ENCODE peak calls at places on chromosomes 2 and 18, in four cellular contexts. One of them, this sample, is unnamed.

GRCh38 chr18:48337053-48337452 is 72.1 kb downstream of the ZBTB7C start:
- DNase-seq in omental fat pad: no peak
- DNase-seq in neural crest cell: no peak
- DNase-seq in stomach: no peak
- DNase-seq in this sample: no peak

GRCh38 chr2:19365126-19365525 is 6.7 kb upstream of the OSR1 start:
- DNase-seq in stomach: no peak
- DNase-seq in omental fat pad: no peak
- DNase-seq in neural crest cell: no peak
- DNase-seq in this sample: no peak

GRCh38 chr2:24231461-24231881 is 56.6 kb downstream of the FAM228A start:
- DNase-seq in neural crest cell: peak
- DNase-seq in omental fat pad: no peak
- DNase-seq in stomach: no peak
- DNase-seq in this sample: no peak

GRCh38 chr2:175832886-175833285 is 169.2 kb downstream of the LNPK start:
- DNase-seq in neural crest cell: no peak
- DNase-seq in stomach: no peak
- DNase-seq in omental fat pad: no peak
- DNase-seq in this sample: no peak

GRCh38 chr2:98801930-98802329 is 71.0 kb upstream of the MGAT4A start:
- DNase-seq in neural crest cell: no peak
- DNase-seq in stomach: no peak
- DNase-seq in omental fat pad: no peak
- DNase-seq in this sample: no peak

GRCh38 chr2:74867841-74868658 is 34.1 kb downstream of the HK2 start:
- DNase-seq in stomach: peak
- DNase-seq in omental fat pad: no peak
- DNase-seq in neural crest cell: no peak
- DNase-seq in this sample: no peak

GRCh38 chr2:173414823-173415322 is 60.2 kb downstream of the CDCA7 start:
- DNase-seq in stomach: no peak
- DNase-seq in omental fat pad: no peak
- DNase-seq in neural crest cell: no peak
- DNase-seq in this sample: no peak

GRCh38 chr2:77566582-77566981 is 44.4 kb upstream of the LRRTM4 start:
- DNase-seq in neural crest cell: no peak
- DNase-seq in omental fat pad: no peak
- DNase-seq in stomach: no peak
- DNase-seq in this sample: no peak

GRCh38 chr18:3230401-3231334 is 10.9 kb upstream of the MYOM1 start:
- DNase-seq in stomach: no peak
- DNase-seq in neural crest cell: no peak
- DNase-seq in omental fat pad: no peak
- DNase-seq in this sample: no peak

DNA sequence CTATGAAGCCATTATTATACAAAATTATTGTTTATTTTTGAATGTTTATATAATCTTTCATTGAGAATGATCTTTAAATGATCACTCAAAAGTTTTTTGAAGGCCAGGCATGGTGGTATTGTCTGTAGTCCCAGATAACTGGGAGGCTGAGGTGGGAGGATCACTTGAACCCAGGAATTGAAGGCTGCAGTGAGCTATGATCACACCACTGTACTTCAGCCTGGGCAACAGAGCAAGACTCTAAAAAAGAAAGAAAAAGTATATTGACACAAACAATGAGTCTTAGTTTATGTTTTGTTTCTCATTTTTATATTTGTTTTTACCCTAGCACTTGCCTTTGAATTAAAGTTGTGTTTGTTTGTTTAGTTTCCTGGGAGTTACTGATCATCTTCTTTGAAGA is 2.3 kb downstream of the TWSG1 start:
- DNase-seq in omental fat pad: no peak
- DNase-seq in neural crest cell: no peak
- DNase-seq in stomach: no peak
- DNase-seq in this sample: no peak
- TF ChIP-seq CTCF in omental fat pad: no peak
- TF ChIP-seq CTCF in neural crest cell: no peak
- TF ChIP-seq CTCF in stomach: no peak
- TF ChIP-seq CTCF in this sample: no peak

GRCh38 chr2:17282245-17282644 is 236.0 kb downstream of the RAD51AP2 start:
- DNase-seq in omental fat pad: no peak
- DNase-seq in neural crest cell: no peak
- DNase-seq in stomach: no peak
- DNase-seq in this sample: no peak
- TF ChIP-seq CTCF in omental fat pad: no peak
- TF ChIP-seq CTCF in neural crest cell: no peak
- TF ChIP-seq CTCF in stomach: no peak
- TF ChIP-seq CTCF in this sample: no peak

GRCh38 chr2:240384711-240385450 is 50.6 kb upstream of the GPC1 start:
- DNase-seq in omental fat pad: no peak
- DNase-seq in stomach: no peak
- DNase-seq in neural crest cell: no peak
- DNase-seq in this sample: no peak
- TF ChIP-seq CTCF in omental fat pad: no peak
- TF ChIP-seq CTCF in stomach: no peak
- TF ChIP-seq CTCF in neural crest cell: no peak
- TF ChIP-seq CTCF in this sample: no peak

GRCh38 chr2:127526940-127527804 is 883 bp upstream of the IWS1 start:
- DNase-seq in neural crest cell: no peak
- DNase-seq in omental fat pad: no peak
- DNase-seq in stomach: no peak
- DNase-seq in this sample: no peak
- TF ChIP-seq CTCF in neural crest cell: no peak
- TF ChIP-seq CTCF in omental fat pad: no peak
- TF ChIP-seq CTCF in stomach: no peak
- TF ChIP-seq CTCF in this sample: no peak

This sample was measured in mesothelial cell of epicardium.